ENCODE peak calls at places on chromosome 15, in seven cellular contexts. I is CD8-positive, alpha-beta T cell; E is hepatocyte; H is AG10803; T is testis; Q is fibroblast of pulmonary artery; J is astrocyte of the spinal cord. M is an unnamed sample.
A peak's percentile ranks its signal among the peaks of the same experiment; 100 is the strongest.

GRCh38 chr15:83380682-83381081 is 66.5 kb upstream of the SH3GL3 start:
- DNase-seq in I (no peak), E (peak; percentile 45), H (peak; percentile 41), T (peak; percentile 74), Q (peak; percentile 45), J (peak; percentile 42), M (peak; percentile 44)

GRCh38 chr15:36479200-36479896 is 100.1 kb upstream of the CDIN1 start:
- DNase-seq in Q (no peak), T (no peak), H (peak; percentile 68), E (no peak), I (no peak), J (no peak), M (peak; percentile 76)

GRCh38 chr15:28960979-28961378 is 75.2 kb downstream of the APBA2 start:
- DNase-seq in E (peak; percentile 56), I (no peak), Q (peak; percentile 86), H (no peak), J (peak; percentile 83), T (no peak), M (peak; percentile 94)

GRCh38 chr15:33358303-33358702 is 47.5 kb downstream of the RYR3 start:
- DNase-seq in T (no peak), H (no peak), Q (no peak), I (no peak), E (no peak), J (peak; percentile 25), M (no peak)

GRCh38 chr15:85282504-85283115 is 97.8 kb upstream of the AKAP13 start:
- DNase-seq in E (no peak), I (no peak), H (peak; percentile 75), T (no peak), J (peak; percentile 48), Q (peak; percentile 10), M (peak; percentile 24)

GRCh38 chr15:86915811-86916331 is 836.2 kb downstream of the AGBL1 start:
- DNase-seq in J (peak; percentile 67), T (peak; percentile 29), I (no peak), E (peak; percentile 76), Q (peak; percentile 58), H (peak; percentile 61), M (peak; percentile 52)

GRCh38 chr15:31526916-31527690 is 200.5 kb downstream of the KLF13 start:
- DNase-seq in T (no peak), J (no peak), I (no peak), H (no peak), Q (no peak), E (no peak), M (no peak)

GRCh38 chr15:100114526-100114925 is 227.2 kb downstream of the ADAMTS17 start:
- DNase-seq in Q (peak; percentile 81), I (no peak), H (peak; percentile 48), E (no peak), T (no peak), J (peak; percentile 66), M (peak; percentile 76)

GRCh38 chr15:60462027-60462426 is 16.9 kb downstream of the ICE2 start:
- DNase-seq in H (peak; percentile 27), T (no peak), I (no peak), Q (peak; percentile 20), J (no peak), E (no peak), M (peak; percentile 12)

GRCh38 chr15:48855501-48856440 is 22.2 kb upstream of the EID1 start:
- DNase-seq in Q (peak; percentile 72), J (peak; percentile 55), E (peak; percentile 49), H (peak; percentile 68), T (peak; percentile 25), I (no peak), M (peak; percentile 52)

GRCh38 chr15:50137330-50137761 is 18.3 kb upstream of the ATP8B4 start:
- DNase-seq in E (no peak), I (no peak), J (peak; percentile 93), T (no peak), H (peak; percentile 98), Q (peak; percentile 71), M (peak; percentile 95)

GRCh38 chr15:78102741-78103140 is 10.4 kb downstream of the SH2D7 start:
- DNase-seq in Q (no peak), H (no peak), I (no peak), T (no peak), J (no peak), E (no peak), M (no peak)

GRCh38 chr15:78061963-78062427 is 15.5 kb downstream of the TBC1D2B start:
- DNase-seq in Q (peak; percentile 45), J (peak; percentile 61), I (no peak), T (peak; percentile 51), E (peak; percentile 37), H (peak; percentile 54), M (peak; percentile 84)

GRCh38 chr15:78676424-78677110 is 35.6 kb upstream of the CHRNB4 start:
- DNase-seq in T (no peak), H (no peak), Q (no peak), I (no peak), E (no peak), J (no peak), M (no peak)

GRCh38 chr15:38144921-38145320 is 107.7 kb upstream of the SPRED1 start:
- DNase-seq in I (no peak), H (no peak), T (no peak), J (peak; percentile 22), E (no peak), Q (no peak), M (no peak)

GRCh38 chr15:31353931-31354330 is 27.3 kb downstream of the KLF13 start:
- DNase-seq in Q (no peak), E (no peak), I (no peak), T (no peak), H (peak; percentile 53), J (peak; percentile 6), M (peak; percentile 43)

GRCh38 chr15:95401586-95401985 is 928.9 kb upstream of the NR2F2 start:
- DNase-seq in T (no peak), J (peak; percentile 32), E (no peak), H (peak; percentile 4), Q (no peak), I (no peak), M (no peak)

GRCh38 chr15:33341943-33342342 is 31.2 kb downstream of the RYR3 start:
- DNase-seq in E (no peak), J (no peak), H (no peak), Q (no peak), I (no peak), T (no peak), M (no peak)

GRCh38 chr15:92395557-92395956 is 1.9 kb downstream of the ST8SIA2 start:
- DNase-seq in E (no peak), J (no peak), H (no peak), Q (no peak), I (no peak), T (no peak), M (no peak)

GRCh38 chr15:75843618-75844610 is 667 bp downstream of the UBE2Q2 start:
- DNase-seq in E (peak; percentile 77), T (peak; percentile 57), J (peak; percentile 67), I (peak; percentile 31), Q (peak; percentile 45), H (peak; percentile 50), M (peak; percentile 52)

DNA sequence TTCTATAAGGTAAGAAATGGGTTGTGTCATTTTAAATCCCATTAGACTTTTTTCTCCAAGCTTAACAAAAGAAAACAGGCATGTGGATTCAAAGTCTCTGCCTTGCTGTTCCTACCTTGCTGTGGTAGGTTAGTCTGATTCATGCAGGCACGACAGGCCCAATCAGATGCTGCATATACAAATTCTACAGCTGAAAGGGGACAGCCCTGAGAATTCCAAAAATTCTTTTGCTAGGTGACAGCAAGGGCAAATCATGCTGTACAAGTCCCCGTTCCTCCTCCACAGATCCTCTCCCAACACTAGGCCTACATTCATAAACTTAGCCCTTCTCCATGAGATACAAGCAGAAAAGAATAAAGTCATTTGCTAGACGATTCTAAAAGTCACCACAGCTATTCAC is 161.2 kb upstream of the THBS1 start:
- DNase-seq in I (no peak), Q (no peak), J (no peak), T (no peak), H (no peak), E (no peak), M (no peak)
- H3K4me3 ChIP-seq in I (no peak overlapping the region), Q (no peak overlapping the region), J (no peak overlapping the region), T (no peak overlapping the region), H (no peak overlapping the region), E (no peak overlapping the region), M (no peak overlapping the region)

DNA sequence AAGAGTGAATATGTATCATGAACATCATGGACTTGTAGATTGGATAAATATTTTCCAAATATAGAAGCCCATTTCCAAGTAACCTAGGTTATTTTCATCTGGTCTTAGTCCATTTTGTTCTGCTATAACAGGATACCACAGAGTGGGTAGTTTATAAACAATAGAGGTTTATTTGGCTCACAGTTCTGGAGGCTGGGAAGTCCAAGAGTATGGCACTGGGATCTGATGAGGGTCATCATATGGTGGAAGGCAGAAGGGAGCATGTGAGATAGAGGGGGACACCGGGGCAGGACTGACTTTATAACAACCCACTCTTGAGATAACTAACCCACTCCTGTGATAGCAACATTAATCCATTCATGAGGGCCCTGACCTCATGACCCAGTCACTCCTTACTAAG is 9.4 kb upstream of the MGA start:
- DNase-seq in T (no peak), Q (no peak), J (no peak), I (no peak), H (no peak), E (no peak), M (no peak)
- TF ChIP-seq CTCF in T (no peak), Q (no peak), J (no peak), I (no peak), H (no peak), E (no peak), M (no peak)

DNA sequence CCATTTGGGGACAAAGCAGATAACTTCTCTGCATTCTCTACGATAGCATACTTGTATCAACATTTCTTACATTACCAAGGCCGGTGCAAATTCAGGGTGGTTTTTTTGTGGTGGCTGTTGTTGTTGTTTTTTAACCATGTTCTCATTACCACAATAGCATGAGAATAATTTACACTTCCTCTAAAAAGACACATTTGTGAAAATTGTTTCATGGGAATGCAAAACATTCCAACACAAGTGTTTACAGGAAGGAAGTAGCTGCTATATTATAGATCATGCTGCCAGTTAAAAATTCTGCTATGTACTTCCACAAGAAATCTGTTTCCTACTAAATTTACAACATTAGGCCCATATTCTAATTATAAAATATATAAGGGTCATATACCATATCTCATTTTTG is 60.3 kb downstream of the UACA start:
- DNase-seq in E (no peak), T (no peak), H (peak; percentile 56), Q (no peak), I (no peak), J (no peak), M (no peak)
- H3K4me3 ChIP-seq in E (no peak overlapping the region), T (no peak overlapping the region), H (no peak overlapping the region), Q (no peak overlapping the region), I (no peak overlapping the region), J (no peak overlapping the region), M (no peak overlapping the region)

DNA sequence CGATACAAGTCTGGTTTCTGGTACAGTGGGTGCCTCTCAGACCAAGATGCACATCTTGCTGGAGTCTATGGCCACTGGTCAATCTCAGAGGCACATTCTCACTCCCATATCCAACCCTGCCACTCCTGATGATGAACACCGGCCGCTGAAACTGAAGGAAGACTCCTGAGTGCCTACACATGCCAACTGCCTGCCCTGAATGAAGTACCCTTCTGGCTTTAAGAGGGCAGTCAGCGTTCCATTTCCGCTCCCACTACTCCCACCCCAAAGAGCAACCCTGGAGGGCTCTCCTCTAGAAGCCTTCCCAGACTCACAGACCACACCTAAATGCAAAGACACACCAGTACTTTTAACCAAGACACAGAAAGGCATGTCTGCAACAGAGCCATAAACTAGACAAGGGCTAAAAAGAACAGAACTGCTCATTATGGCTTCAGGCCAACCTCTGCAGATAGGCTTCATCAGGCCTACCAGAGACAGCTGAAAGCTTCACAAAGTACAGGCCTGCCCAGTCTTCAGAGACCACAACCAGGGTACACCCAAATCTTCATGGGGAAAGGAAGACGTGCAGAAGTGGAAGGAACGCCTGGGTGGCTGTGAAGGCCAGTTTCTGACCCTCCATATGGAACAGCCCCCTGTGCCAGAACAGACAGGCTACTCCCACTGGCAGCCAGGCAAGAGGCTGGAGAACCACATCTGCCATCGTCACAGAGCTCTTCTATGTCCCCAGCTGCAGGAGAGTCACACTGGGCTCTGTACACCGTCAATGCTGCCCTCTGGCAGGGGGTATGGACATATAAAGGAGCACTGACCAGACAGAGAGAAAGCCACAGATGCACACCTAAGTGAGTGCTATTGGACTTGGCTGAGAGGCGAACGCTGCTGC is 14.2 kb downstream of the ANP32A start:
- DNase-seq in J (no peak), E (no peak), H (no peak), Q (peak; percentile 18), I (no peak), T (peak; percentile 42), M (peak; percentile 53)
- TF ChIP-seq CTCF in J (no peak), E (no peak), H (no peak), Q (no peak), I (no peak), T (no peak), M (no peak)